ENCODE peak calls at places on chromosomes 16 and 17, in nine cellular contexts. One of them, this sample, is unnamed.

GRCh38 chr17:27281438-27281837 is 12.5 kb upstream of the WSB1 start:
- DNase-seq in stimulated activated CD4-positive, alpha-beta T cell treated with anti-CD3 and anti-CD28 coated beads, Interleukin-1b, Interleukin-23, amount 100 ng/mL, for 48 hours: no peak
- DNase-seq in sciatic nerve: no peak
- DNase-seq in neural crest cell: no peak
- DNase-seq in Daoy: no peak
- DNase-seq in NCI-H1930: no peak
- DNase-seq in NCI-H345: no peak
- DNase-seq in K562: no peak
- DNase-seq in IMR-90: no peak
- DNase-seq in this sample: no peak

GRCh38 chr16:59048876-59049275 is 314.8 kb upstream of the GOT2 start:
- DNase-seq in K562: no peak
- DNase-seq in stimulated activated CD4-positive, alpha-beta T cell treated with anti-CD3 and anti-CD28 coated beads, Interleukin-1b, Interleukin-23, amount 100 ng/mL, for 48 hours: no peak
- DNase-seq in NCI-H1930: no peak
- DNase-seq in IMR-90: no peak
- DNase-seq in sciatic nerve: no peak
- DNase-seq in neural crest cell: no peak
- DNase-seq in NCI-H345: no peak
- DNase-seq in Daoy: no peak
- DNase-seq in this sample: no peak

GRCh38 chr17:1000597-1001490 is 3.9 kb downstream of the TIMM22 start:
- DNase-seq in IMR-90: peak
- DNase-seq in Daoy: peak
- DNase-seq in NCI-H345: no peak
- DNase-seq in K562: no peak
- DNase-seq in sciatic nerve: no peak
- DNase-seq in neural crest cell: no peak
- DNase-seq in NCI-H1930: no peak
- DNase-seq in stimulated activated CD4-positive, alpha-beta T cell treated with anti-CD3 and anti-CD28 coated beads, Interleukin-1b, Interleukin-23, amount 100 ng/mL, for 48 hours: no peak
- DNase-seq in this sample: peak

GRCh38 chr16:73605309-73605708 is 557.4 kb upstream of the ZFHX3 start:
- DNase-seq in Daoy: peak
- DNase-seq in K562: no peak
- DNase-seq in stimulated activated CD4-positive, alpha-beta T cell treated with anti-CD3 and anti-CD28 coated beads, Interleukin-1b, Interleukin-23, amount 100 ng/mL, for 48 hours: no peak
- DNase-seq in NCI-H345: no peak
- DNase-seq in NCI-H1930: no peak
- DNase-seq in sciatic nerve: no peak
- DNase-seq in neural crest cell: no peak
- DNase-seq in IMR-90: no peak
- DNase-seq in this sample: no peak

GRCh38 chr17:17523714-17524075 is 27.5 kb upstream of the RASD1 start:
- DNase-seq in Daoy: no peak
- DNase-seq in neural crest cell: no peak
- DNase-seq in NCI-H1930: no peak
- DNase-seq in sciatic nerve: no peak
- DNase-seq in stimulated activated CD4-positive, alpha-beta T cell treated with anti-CD3 and anti-CD28 coated beads, Interleukin-1b, Interleukin-23, amount 100 ng/mL, for 48 hours: no peak
- DNase-seq in IMR-90: no peak
- DNase-seq in K562: no peak
- DNase-seq in NCI-H345: peak
- DNase-seq in this sample: no peak

GRCh38 chr17:30296499-30297038 is 4.8 kb upstream of the BLMH start:
- DNase-seq in neural crest cell: no peak
- DNase-seq in Daoy: peak
- DNase-seq in NCI-H1930: no peak
- DNase-seq in IMR-90: no peak
- DNase-seq in NCI-H345: no peak
- DNase-seq in K562: no peak
- DNase-seq in sciatic nerve: no peak
- DNase-seq in stimulated activated CD4-positive, alpha-beta T cell treated with anti-CD3 and anti-CD28 coated beads, Interleukin-1b, Interleukin-23, amount 100 ng/mL, for 48 hours: no peak
- DNase-seq in this sample: no peak

GRCh38 chr16:50266337-50267091 is at the start of gene ADCY7:
- DNase-seq in stimulated activated CD4-positive, alpha-beta T cell treated with anti-CD3 and anti-CD28 coated beads, Interleukin-1b, Interleukin-23, amount 100 ng/mL, for 48 hours: peak
- DNase-seq in K562: peak
- DNase-seq in NCI-H345: no peak
- DNase-seq in NCI-H1930: no peak
- DNase-seq in IMR-90: peak
- DNase-seq in Daoy: peak
- DNase-seq in neural crest cell: no peak
- DNase-seq in sciatic nerve: peak
- DNase-seq in this sample: peak

GRCh38 chr16:64544859-64545258 is 577.0 kb downstream of the CDH11 start:
- DNase-seq in IMR-90: no peak
- DNase-seq in neural crest cell: no peak
- DNase-seq in stimulated activated CD4-positive, alpha-beta T cell treated with anti-CD3 and anti-CD28 coated beads, Interleukin-1b, Interleukin-23, amount 100 ng/mL, for 48 hours: no peak
- DNase-seq in K562: no peak
- DNase-seq in NCI-H345: no peak
- DNase-seq in Daoy: no peak
- DNase-seq in sciatic nerve: no peak
- DNase-seq in NCI-H1930: no peak
- DNase-seq in this sample: no peak

GRCh38 chr16:4936991-4937781 is at the start of gene PPL:
- DNase-seq in stimulated activated CD4-positive, alpha-beta T cell treated with anti-CD3 and anti-CD28 coated beads, Interleukin-1b, Interleukin-23, amount 100 ng/mL, for 48 hours: no peak
- DNase-seq in Daoy: no peak
- DNase-seq in NCI-H1930: peak
- DNase-seq in NCI-H345: peak
- DNase-seq in IMR-90: no peak
- DNase-seq in neural crest cell: no peak
- DNase-seq in sciatic nerve: no peak
- DNase-seq in K562: peak
- DNase-seq in this sample: no peak

GRCh38 chr17:66547170-66547865 is 244.9 kb downstream of the PRKCA start:
- DNase-seq in Daoy: no peak
- DNase-seq in sciatic nerve: no peak
- DNase-seq in NCI-H1930: no peak
- DNase-seq in NCI-H345: no peak
- DNase-seq in stimulated activated CD4-positive, alpha-beta T cell treated with anti-CD3 and anti-CD28 coated beads, Interleukin-1b, Interleukin-23, amount 100 ng/mL, for 48 hours: no peak
- DNase-seq in neural crest cell: no peak
- DNase-seq in K562: no peak
- DNase-seq in IMR-90: no peak
- DNase-seq in this sample: no peak

This sample was measured in fibroblast of the aortic adventitia.